ENCODE peak calls at places on chromosomes 5 and 9, in four cellular contexts. One of them, this sample, is unnamed.

GRCh38 chr5:2021484-2022176 is 138.9 kb upstream of the IRX4 start:
- DNase-seq in tibial nerve: no peak
- DNase-seq in fibroblast of the aortic adventitia: no peak
- DNase-seq in lower lobe of right lung: no peak
- DNase-seq in this sample: no peak

GRCh38 chr5:51860532-51861018 is 477.3 kb downstream of the ISL1 start:
- DNase-seq in tibial nerve: no peak
- DNase-seq in fibroblast of the aortic adventitia: no peak
- DNase-seq in lower lobe of right lung: no peak
- DNase-seq in this sample: no peak

GRCh38 chr5:141623621-141624020 is 4.8 kb upstream of the DIAPH1 start:
- DNase-seq in tibial nerve: no peak
- DNase-seq in fibroblast of the aortic adventitia: no peak
- DNase-seq in lower lobe of right lung: no peak
- DNase-seq in this sample: no peak

GRCh38 chr5:74384851-74385250 is 255.7 kb downstream of the ENC1 start:
- DNase-seq in tibial nerve: no peak
- DNase-seq in fibroblast of the aortic adventitia: no peak
- DNase-seq in lower lobe of right lung: no peak
- DNase-seq in this sample: peak; percentile 50

GRCh38 chr9:124726886-124727285 is 44.2 kb downstream of the NR6A1 start:
- DNase-seq in tibial nerve: no peak
- DNase-seq in fibroblast of the aortic adventitia: no peak
- DNase-seq in lower lobe of right lung: no peak
- DNase-seq in this sample: no peak

GRCh38 chr5:67182406-67182805 is 14.2 kb downstream of the CD180 start:
- DNase-seq in tibial nerve: peak; percentile 61
- DNase-seq in fibroblast of the aortic adventitia: peak; percentile 72
- DNase-seq in lower lobe of right lung: peak; percentile 69
- DNase-seq in this sample: peak; percentile 77

GRCh38 chr5:53971096-53971495 is 339.3 kb downstream of the ARL15 start:
- DNase-seq in tibial nerve: no peak
- DNase-seq in fibroblast of the aortic adventitia: peak; percentile 76
- DNase-seq in lower lobe of right lung: no peak
- DNase-seq in this sample: no peak

GRCh38 chr9:135365013-135365768 is 114.4 kb upstream of the PPP1R26 start:
- DNase-seq in tibial nerve: no peak
- DNase-seq in fibroblast of the aortic adventitia: no peak
- DNase-seq in lower lobe of right lung: no peak
- DNase-seq in this sample: no peak

GRCh38 chr9:133701981-133702797 is 36.0 kb downstream of the SARDH start:
- DNase-seq in tibial nerve: no peak
- DNase-seq in fibroblast of the aortic adventitia: peak; percentile 4
- DNase-seq in lower lobe of right lung: peak; percentile 44
- DNase-seq in this sample: peak; percentile 32

GRCh38 chr9:124199474-124199873 is 58.3 kb upstream of the NEK6 start:
- DNase-seq in tibial nerve: no peak
- DNase-seq in fibroblast of the aortic adventitia: no peak
- DNase-seq in lower lobe of right lung: no peak
- DNase-seq in this sample: no peak

DNA sequence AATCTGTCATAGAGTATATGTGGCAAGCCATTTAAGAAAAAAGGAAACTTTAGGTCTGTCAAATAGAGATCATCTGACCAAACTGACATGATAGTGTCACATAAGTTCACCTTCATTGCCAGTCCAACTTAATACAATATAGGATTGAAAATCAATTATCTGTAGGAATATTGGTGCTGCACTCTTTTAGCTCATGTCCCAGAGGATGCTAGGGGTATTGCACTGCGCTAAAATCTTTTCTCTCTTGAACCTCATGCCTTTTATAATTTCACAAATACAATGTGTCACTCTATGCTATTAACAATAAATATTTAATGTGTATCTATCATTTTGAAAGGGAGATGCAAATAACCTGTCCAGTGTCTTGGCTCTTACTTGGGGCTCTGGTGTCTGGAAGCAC is 72.4 kb upstream of the FAM120A start:
- DNase-seq in tibial nerve: no peak
- DNase-seq in fibroblast of the aortic adventitia: no peak
- DNase-seq in lower lobe of right lung: no peak
- DNase-seq in this sample: no peak
- H3K4me3 ChIP-seq in tibial nerve: no peak overlapping the region
- H3K4me3 ChIP-seq in fibroblast of the aortic adventitia: no peak overlapping the region
- H3K4me3 ChIP-seq in lower lobe of right lung: no peak overlapping the region
- H3K4me3 ChIP-seq in this sample: no peak overlapping the region

GRCh38 chr9:93303258-93303771 is 119.4 kb downstream of the WNK2 start:
- DNase-seq in tibial nerve: no peak
- DNase-seq in fibroblast of the aortic adventitia: no peak
- DNase-seq in lower lobe of right lung: no peak
- DNase-seq in this sample: no peak

GRCh38 chr9:93305497-93306020 is 121.6 kb downstream of the WNK2 start:
- DNase-seq in tibial nerve: no peak
- DNase-seq in fibroblast of the aortic adventitia: no peak
- DNase-seq in lower lobe of right lung: peak; percentile 38
- DNase-seq in this sample: no peak

GRCh38 chr9:93306081-93306480 is 122.1 kb downstream of the WNK2 start:
- DNase-seq in tibial nerve: no peak
- DNase-seq in fibroblast of the aortic adventitia: no peak
- DNase-seq in lower lobe of right lung: no peak
- DNase-seq in this sample: no peak

GRCh38 chr9:93303806-93304573 is 120.1 kb downstream of the WNK2 start:
- DNase-seq in tibial nerve: no peak
- DNase-seq in fibroblast of the aortic adventitia: no peak
- DNase-seq in lower lobe of right lung: no peak
- DNase-seq in this sample: no peak

DNA sequence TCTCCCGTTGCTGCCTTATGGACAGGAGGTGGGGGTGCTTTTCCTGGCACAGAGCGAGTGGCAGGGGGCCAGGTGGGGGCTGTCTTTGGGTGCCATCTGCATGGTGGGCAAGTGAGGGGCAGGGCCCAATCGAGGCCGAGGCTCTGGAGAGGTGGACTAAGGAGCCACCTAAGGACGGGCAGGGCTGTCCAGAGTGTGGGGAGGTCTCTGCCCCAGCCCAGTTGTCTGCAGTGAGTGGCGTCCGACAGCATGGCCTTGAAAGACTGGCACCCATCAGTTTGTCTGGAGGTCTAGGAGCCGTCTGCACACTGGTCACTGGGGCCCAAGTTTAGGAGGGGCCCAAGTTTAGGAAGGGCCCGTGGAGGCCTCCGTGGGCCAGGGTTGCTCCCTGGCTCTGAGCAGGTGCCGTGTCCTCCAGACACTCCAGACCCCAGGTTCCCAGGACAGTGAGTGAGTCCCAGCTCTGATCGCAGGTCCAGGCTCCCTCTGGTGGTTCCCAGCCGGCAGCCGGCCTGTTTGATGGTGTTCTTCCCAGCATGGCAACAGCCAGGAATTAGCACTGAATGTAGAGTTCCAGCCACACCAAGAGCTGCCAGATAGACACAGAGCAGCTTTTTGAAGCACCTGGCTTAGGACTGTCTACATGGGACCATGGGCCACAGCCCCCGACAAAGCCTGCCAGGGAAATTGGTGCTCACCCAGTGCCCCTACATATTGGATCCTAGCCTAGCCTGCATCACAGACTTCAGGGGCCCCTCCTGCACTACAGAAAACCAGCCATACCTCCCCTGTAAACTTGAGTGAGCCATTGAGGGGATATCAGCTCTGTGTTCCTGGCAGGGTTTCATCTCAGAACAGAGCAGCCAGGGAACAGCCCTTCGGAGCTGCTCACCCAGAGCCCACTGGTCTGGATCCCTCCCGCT is 120.9 kb downstream of the WNK2 start:
- DNase-seq in tibial nerve: peak; percentile 58
- DNase-seq in fibroblast of the aortic adventitia: peak; percentile 43
- DNase-seq in lower lobe of right lung: peak; percentile 47
- DNase-seq in this sample: peak; percentile 49
- TF ChIP-seq CTCF in tibial nerve: peak; percentile 64
- TF ChIP-seq CTCF in fibroblast of the aortic adventitia: peak; percentile 73
- TF ChIP-seq CTCF in lower lobe of right lung: peak; percentile 49
- TF ChIP-seq CTCF in this sample: peak; percentile 72

GRCh38 chr5:65654713-65655112 is 29.9 kb downstream of the SHLD3 start:
- DNase-seq in tibial nerve: no peak
- DNase-seq in fibroblast of the aortic adventitia: no peak
- DNase-seq in lower lobe of right lung: no peak
- DNase-seq in this sample: no peak

GRCh38 chr5:65646938-65647337 is 22.1 kb downstream of the SHLD3 start:
- DNase-seq in tibial nerve: no peak
- DNase-seq in fibroblast of the aortic adventitia: no peak
- DNase-seq in lower lobe of right lung: no peak
- DNase-seq in this sample: no peak

GRCh38 chr5:65647941-65648340 is 23.1 kb downstream of the SHLD3 start:
- DNase-seq in tibial nerve: no peak
- DNase-seq in fibroblast of the aortic adventitia: no peak
- DNase-seq in lower lobe of right lung: no peak
- DNase-seq in this sample: no peak

DNA sequence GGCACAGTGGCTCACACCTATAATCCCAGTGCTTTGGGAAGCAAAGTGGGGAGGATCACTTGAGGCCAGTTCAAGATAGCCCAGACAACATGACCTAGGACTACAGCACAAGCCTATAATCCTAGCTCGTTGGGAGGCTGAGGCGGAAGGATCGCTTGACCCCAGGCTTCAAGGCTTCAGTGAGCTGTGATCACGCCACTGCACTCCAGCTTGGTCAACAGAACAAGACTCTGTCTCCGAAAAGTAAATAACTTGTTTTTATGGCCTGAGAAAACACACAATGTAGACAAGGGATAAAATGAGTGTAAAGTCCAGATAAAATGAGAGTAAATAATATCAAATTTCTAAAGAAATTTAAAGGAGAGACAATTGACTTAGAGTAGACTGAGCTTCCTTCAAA is 26.3 kb downstream of the SHLD3 start:
- DNase-seq in tibial nerve: no peak
- DNase-seq in fibroblast of the aortic adventitia: no peak
- DNase-seq in lower lobe of right lung: no peak
- DNase-seq in this sample: no peak
- H3K4me3 ChIP-seq in tibial nerve: no peak overlapping the region
- H3K4me3 ChIP-seq in fibroblast of the aortic adventitia: no peak overlapping the region
- H3K4me3 ChIP-seq in lower lobe of right lung: no peak overlapping the region
- H3K4me3 ChIP-seq in this sample: no peak overlapping the region

DNA sequence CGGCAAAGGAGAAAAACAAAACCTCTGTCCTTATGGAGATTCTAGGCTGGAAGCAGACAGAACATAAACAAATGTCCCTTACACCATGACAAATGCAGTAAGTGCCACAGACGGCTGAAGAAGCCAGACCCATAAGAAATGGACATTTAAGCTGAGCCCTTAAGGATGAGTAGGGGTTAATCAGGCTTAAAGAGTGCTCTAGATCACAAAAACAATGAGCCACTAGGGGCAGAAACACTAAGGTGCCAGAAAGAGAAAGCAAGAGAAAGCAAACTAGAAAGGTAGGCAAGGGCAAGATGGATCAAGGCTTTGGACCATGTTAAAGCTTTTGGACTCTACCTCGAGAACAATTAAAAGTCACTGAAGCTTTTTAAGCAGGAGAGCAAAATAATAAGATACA is 326.9 kb upstream of the WWC1 start:
- DNase-seq in tibial nerve: no peak
- DNase-seq in fibroblast of the aortic adventitia: no peak
- DNase-seq in lower lobe of right lung: no peak
- DNase-seq in this sample: no peak
- TF ChIP-seq CTCF in tibial nerve: no peak
- TF ChIP-seq CTCF in fibroblast of the aortic adventitia: no peak
- TF ChIP-seq CTCF in lower lobe of right lung: no peak
- TF ChIP-seq CTCF in this sample: peak; percentile 34

GRCh38 chr5:72166070-72166979 is 59.0 kb downstream of the MAP1B start:
- DNase-seq in tibial nerve: peak; percentile 58
- DNase-seq in fibroblast of the aortic adventitia: peak; percentile 70
- DNase-seq in lower lobe of right lung: no peak
- DNase-seq in this sample: peak; percentile 69
- H3K4me3 ChIP-seq in tibial nerve: no peak overlapping the region
- H3K4me3 ChIP-seq in fibroblast of the aortic adventitia: no peak overlapping the region
- H3K4me3 ChIP-seq in lower lobe of right lung: peak overlapping the region; percentile 15
- H3K4me3 ChIP-seq in this sample: no peak overlapping the region

GRCh38 chr9:104351726-104352125 is 152.3 kb upstream of the OR13F1 start:
- DNase-seq in tibial nerve: no peak
- DNase-seq in fibroblast of the aortic adventitia: no peak
- DNase-seq in lower lobe of right lung: no peak
- DNase-seq in this sample: no peak
- TF ChIP-seq CTCF in tibial nerve: no peak
- TF ChIP-seq CTCF in fibroblast of the aortic adventitia: no peak
- TF ChIP-seq CTCF in lower lobe of right lung: no peak
- TF ChIP-seq CTCF in this sample: no peak

DNA sequence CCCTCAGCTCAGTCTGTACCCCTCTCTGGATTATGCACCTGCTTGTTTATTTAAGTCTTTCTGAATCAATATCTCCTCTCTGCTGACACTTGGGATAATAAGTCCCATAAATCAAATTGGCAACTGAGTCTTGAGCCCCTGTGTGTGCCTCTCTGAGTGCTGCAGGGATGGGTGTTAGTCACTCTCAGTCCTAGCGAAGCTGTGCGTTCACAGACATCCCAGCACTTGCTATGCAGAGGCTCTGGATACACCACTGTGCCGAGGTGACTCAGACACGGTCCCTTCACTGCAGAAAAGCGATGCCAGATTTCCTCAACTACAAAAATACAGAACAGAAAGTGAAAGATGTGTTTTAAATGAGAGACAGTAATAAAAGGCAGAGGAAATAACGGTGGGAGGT is 4.1 kb upstream of the KCNMB1 start:
- DNase-seq in tibial nerve: no peak
- DNase-seq in fibroblast of the aortic adventitia: no peak
- DNase-seq in lower lobe of right lung: no peak
- DNase-seq in this sample: no peak
- H3K4me3 ChIP-seq in tibial nerve: no peak overlapping the region
- H3K4me3 ChIP-seq in fibroblast of the aortic adventitia: no peak overlapping the region
- H3K4me3 ChIP-seq in lower lobe of right lung: no peak overlapping the region
- H3K4me3 ChIP-seq in this sample: no peak overlapping the region

This sample was measured in fibroblast of villous mesenchyme.